ENCODE peak calls at places on chromosomes 1 and 21, in four cellular contexts. H is astrocyte, M is OCI-LY7, X is thoracic aorta. R is an unnamed sample.

GRCh38 chr1:236534164-236534651 is 10.4 kb downstream of the LGALS8 start:
- DNase-seq in H (peak; percentile 78), M (no peak), X (no peak), R (peak; percentile 70)

GRCh38 chr1:235663628-235664027 is 14.0 kb upstream of the GNG4 start:
- DNase-seq in M (no peak), H (no peak), X (no peak), R (no peak)

GRCh38 chr1:180170569-180170968 is 15.9 kb downstream of the QSOX1 start:
- DNase-seq in M (no peak), H (no peak), X (no peak), R (no peak)

GRCh38 chr1:171817511-171818265 is 23.6 kb upstream of the DNM3 start:
- DNase-seq in H (peak; percentile 70), X (no peak), M (no peak), R (peak; percentile 71)

GRCh38 chr1:214280386-214281029 is 451 bp upstream of the SMYD2 start:
- DNase-seq in X (no peak), M (peak; percentile 44), H (peak; percentile 43), R (peak; percentile 60)

GRCh38 chr1:10724948-10725852 is 71.2 kb downstream of the CASZ1 start:
- DNase-seq in M (no peak), H (peak; percentile 19), X (peak; percentile 19), R (peak; percentile 26)

GRCh38 chr1:195141294-195141693 is 1466.9 kb downstream of the KCNT2 start:
- DNase-seq in X (no peak), M (peak; percentile 3), H (no peak), R (no peak)

GRCh38 chr1:115506523-115507255 is 135.1 kb upstream of the VANGL1 start:
- DNase-seq in H (no peak), X (no peak), M (no peak), R (no peak)

GRCh38 chr21:31557956-31558838 is 101.3 kb upstream of the SOD1 start:
- DNase-seq in H (no peak), M (peak; percentile 72), X (no peak), R (peak; percentile 40)

GRCh38 chr1:200034262-200034557 is 6.7 kb downstream of the NR5A2 start:
- DNase-seq in H (no peak), X (no peak), M (no peak), R (no peak)

GRCh38 chr1:22231995-22232690 is 89.2 kb upstream of the WNT4 start:
- DNase-seq in M (no peak), X (no peak), H (no peak), R (no peak)
- TF ChIP-seq CTCF in M (peak; percentile 29), X (no peak), H (no peak), R (peak; percentile 35)

GRCh38 chr1:227946624-227947424 is 908 bp downstream of the WNT9A start:
- DNase-seq in M (no peak), H (peak; percentile 43), X (no peak), R (peak; percentile 70)
- TF ChIP-seq CTCF in M (peak; percentile 44), H (peak; percentile 22), X (peak; percentile 53), R (peak; percentile 63)

GRCh38 chr1:23531695-23532094 is 662 bp upstream of the E2F2 start:
- DNase-seq in H (no peak), M (no peak), X (no peak), R (no peak)

GRCh38 chr1:23529146-23530088 is 1.6 kb downstream of the E2F2 start:
- DNase-seq in H (no peak), M (peak; percentile 61), X (no peak), R (no peak)

GRCh38 chr1:23530089-23530749 is 814 bp downstream of the E2F2 start:
- DNase-seq in H (no peak), X (no peak), M (peak; percentile 74), R (no peak)

GRCh38 chr1:23533288-23534130 is 2.5 kb upstream of the E2F2 start:
- DNase-seq in H (no peak), M (peak; percentile 60), X (no peak), R (no peak)

GRCh38 chr1:23530750-23531651 is at the start of gene E2F2:
- DNase-seq in M (peak; percentile 97), H (peak; percentile 56), X (peak; percentile 41), R (peak; percentile 88)
- TF ChIP-seq CTCF in M (peak; percentile 60), H (no peak), X (peak; percentile 21), R (peak; percentile 32)

GRCh38 chr1:167342846-167343245 is 122.2 kb downstream of the POU2F1 start:
- DNase-seq in X (no peak), M (peak; percentile 59), H (no peak), R (peak; percentile 40)
- TF ChIP-seq CTCF in X (no peak), M (peak; percentile 80), H (no peak), R (peak; percentile 49)

R was measured in choroid plexus epithelial cell.